ENCODE peak calls at places on chromosome 21, in seven cellular contexts. A is tibial nerve, N is GM12865, X is kidney epithelial cell, L is breast epithelium, M is coronary artery, S is lung. T is an unnamed sample.

GRCh38 chr21:22516230-22516629 is 1518.0 kb downstream of the NCAM2 start:
- DNase-seq in M (no peak), S (no peak), X (no peak), A (no peak), N (no peak), L (no peak), T (no peak)

GRCh38 chr21:38346286-38346685 is 89.5 kb downstream of the KCNJ15 start:
- DNase-seq in M (peak), X (no peak), L (no peak), N (no peak), A (no peak), S (no peak), T (no peak)

GRCh38 chr21:32411366-32412161 is 942 bp upstream of the EVA1C start:
- DNase-seq in A (peak), M (peak), S (peak), X (no peak), L (peak), N (no peak), T (no peak)

GRCh38 chr21:28337319-28337718 is 655.4 kb downstream of the LTN1 start:
- DNase-seq in N (peak), A (no peak), L (no peak), S (no peak), X (no peak), M (no peak), T (peak)

GRCh38 chr21:18549214-18549905 is 145.8 kb upstream of the TMPRSS15 start:
- DNase-seq in M (no peak), A (no peak), S (no peak), L (no peak), X (no peak), N (no peak), T (no peak)

GRCh38 chr21:33981341-33982101 is 65.9 kb upstream of the ATP5PO start:
- DNase-seq in L (no peak), N (no peak), X (no peak), S (no peak), M (peak), A (no peak), T (no peak)

GRCh38 chr21:39712976-39713375 is 32.0 kb upstream of the IGSF5 start:
- DNase-seq in X (no peak), A (no peak), S (no peak), L (no peak), N (no peak), M (no peak), T (no peak)

GRCh38 chr21:37560385-37560784 is 193.8 kb downstream of the DYRK1A start:
- DNase-seq in X (no peak), L (no peak), N (no peak), S (no peak), M (no peak), A (no peak), T (no peak)

GRCh38 chr21:46325073-46325912 is 1.3 kb downstream of the PCNT start:
- DNase-seq in S (peak), X (no peak), A (no peak), L (peak), N (peak), M (no peak), T (peak)

GRCh38 chr21:31222142-31222541 is 121.9 kb downstream of the TIAM1 start:
- DNase-seq in X (no peak), M (no peak), S (no peak), N (no peak), L (no peak), A (no peak), T (no peak)

GRCh38 chr21:27076035-27076434 is 109.1 kb upstream of the ADAMTS5 start:
- DNase-seq in A (no peak), L (no peak), M (no peak), X (no peak), N (no peak), S (no peak), T (no peak)

GRCh38 chr21:43912910-43913309 is 47.9 kb downstream of the AGPAT3 start:
- DNase-seq in M (no peak), N (no peak), L (no peak), S (no peak), A (no peak), X (no peak), T (no peak)

GRCh38 chr21:46457801-46458314 is 833 bp upstream of the DIP2A start:
- DNase-seq in L (no peak), A (no peak), S (no peak), X (no peak), N (peak), M (no peak), T (no peak)

GRCh38 chr21:41477641-41478318 is 30.2 kb downstream of the TMPRSS2 start:
- DNase-seq in A (no peak), L (peak), M (no peak), N (no peak), X (no peak), S (no peak), T (no peak)

GRCh38 chr21:45248893-45249381 is 38.8 kb downstream of the POFUT2 start:
- DNase-seq in N (no peak), A (no peak), S (no peak), M (peak), L (peak), X (no peak), T (no peak)

GRCh38 chr21:45249626-45250025 is 38.1 kb downstream of the POFUT2 start:
- DNase-seq in S (no peak), L (no peak), M (peak), N (no peak), X (no peak), A (no peak), T (no peak)

GRCh38 chr21:45246535-45247320 is 41.0 kb downstream of the POFUT2 start:
- DNase-seq in M (peak), L (no peak), A (no peak), X (no peak), N (no peak), S (no peak), T (no peak)

GRCh38 chr21:45250272-45250671 is 37.4 kb downstream of the POFUT2 start:
- DNase-seq in N (no peak), A (no peak), M (no peak), L (no peak), X (no peak), S (no peak), T (no peak)

DNA sequence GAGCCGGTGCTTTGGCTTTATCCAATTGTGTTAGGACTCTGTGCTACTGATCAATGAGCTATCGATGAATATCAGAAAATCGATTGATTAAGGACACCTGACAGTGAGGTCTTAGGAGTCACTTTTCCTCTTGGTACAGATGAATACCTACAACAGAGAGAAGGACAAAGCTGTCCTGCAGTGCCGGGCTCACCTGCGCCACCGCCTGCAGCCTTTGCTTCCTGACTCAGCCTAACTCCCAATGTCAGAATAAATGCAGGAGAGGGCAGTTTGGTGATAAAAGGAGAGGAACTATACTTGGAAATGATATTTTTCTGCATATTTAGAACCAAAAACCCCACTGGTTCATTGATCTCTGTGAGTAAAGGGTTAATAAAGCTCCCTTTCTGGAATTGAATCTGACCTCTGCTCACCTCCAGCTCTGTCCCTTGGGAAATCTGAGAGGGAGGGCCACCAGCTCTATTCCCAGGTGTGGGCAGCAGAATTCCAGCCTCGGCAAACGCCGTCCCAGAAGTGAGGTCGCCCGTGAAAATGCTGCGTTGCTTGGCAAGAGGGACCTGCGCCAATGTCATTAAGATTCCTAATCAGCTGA is 39.3 kb downstream of the POFUT2 start:
- DNase-seq in S (no peak), X (no peak), L (peak), N (no peak), A (no peak), M (no peak), T (no peak)
- H3K4me3 ChIP-seq in S (no peak), X (no peak), L (peak), N (no peak), A (peak), M (peak), T (no peak)

DNA sequence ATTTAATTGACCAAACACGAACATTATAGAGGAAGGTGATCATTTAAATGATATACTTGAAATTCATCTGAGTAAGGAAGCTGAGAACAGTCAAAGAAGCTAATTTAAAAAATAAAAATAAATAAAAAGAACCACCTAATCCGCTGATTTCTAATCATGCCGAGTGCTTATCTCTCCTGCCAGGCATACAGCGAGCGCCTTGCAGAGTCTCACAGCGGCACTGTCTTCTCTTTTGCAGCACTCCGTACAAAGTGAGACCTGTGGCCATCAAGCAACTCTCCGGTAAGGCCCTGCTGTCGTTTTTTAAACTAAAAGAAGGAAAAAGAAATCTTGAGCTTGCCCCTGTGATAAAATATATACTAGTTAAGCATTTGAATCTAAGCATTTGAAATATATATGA is 45.3 kb downstream of the PDE9A start:
- DNase-seq in A (no peak), L (no peak), S (no peak), M (no peak), N (no peak), X (no peak), T (no peak)
- TF ChIP-seq CTCF in A (no peak), L (no peak), S (no peak), M (no peak), N (no peak), X (no peak), T (no peak)

DNA sequence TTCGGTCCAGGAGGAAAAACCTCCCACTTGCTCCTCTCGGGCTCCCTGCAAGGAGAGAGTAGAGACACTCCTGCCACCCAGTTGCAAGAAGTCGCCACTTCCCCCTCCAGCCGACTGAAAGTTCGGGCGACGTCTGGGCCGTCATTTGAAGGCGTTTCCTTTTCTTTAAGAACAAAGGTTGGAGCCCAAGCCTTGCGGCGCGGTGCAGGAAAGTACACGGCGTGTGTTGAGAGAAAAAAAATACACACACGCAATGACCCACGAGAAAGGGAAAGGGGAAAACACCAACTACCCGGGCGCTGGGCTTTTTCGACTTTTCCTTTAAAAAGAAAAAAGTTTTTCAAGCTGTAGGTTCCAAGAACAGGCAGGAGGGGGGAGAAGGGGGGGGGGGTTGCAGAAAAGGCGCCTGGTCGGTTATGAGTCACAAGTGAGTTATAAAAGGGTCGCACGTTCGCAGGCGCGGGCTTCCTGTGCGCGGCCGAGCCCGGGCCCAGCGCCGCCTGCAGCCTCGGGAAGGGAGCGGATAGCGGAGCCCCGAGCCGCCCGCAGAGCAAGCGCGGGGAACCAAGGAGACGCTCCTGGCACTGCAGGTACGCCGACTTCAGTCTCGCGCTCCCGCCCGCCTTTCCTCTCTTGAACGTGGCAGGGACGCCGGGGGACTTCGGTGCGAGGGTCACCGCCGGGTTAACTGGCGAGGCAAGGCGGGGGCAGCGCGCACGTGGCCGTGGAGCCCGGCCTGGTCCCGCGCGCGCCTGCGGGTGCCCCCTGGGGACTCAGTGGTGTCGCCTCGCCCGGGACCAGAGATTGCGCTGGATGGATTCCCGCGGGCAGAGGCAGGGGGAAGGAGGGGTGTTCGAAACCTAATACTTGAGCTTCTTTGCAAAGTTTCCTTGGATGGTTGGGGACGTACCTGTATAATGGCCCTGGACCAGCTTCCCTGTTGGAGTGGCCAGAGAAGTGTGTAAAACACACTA is 45.3 kb downstream of the MRPL39 start:
- DNase-seq in A (no peak), M (peak), N (peak), L (no peak), S (peak), X (no peak), T (no peak)
- H3K4me3 ChIP-seq in A (peak), M (peak), N (peak), L (peak), S (peak), X (peak), T (no peak)

GRCh38 chr21:15039607-15040299 is 25.0 kb downstream of the NRIP1 start:
- DNase-seq in M (no peak), S (no peak), L (no peak), X (no peak), N (no peak), A (no peak), T (no peak)

GRCh38 chr21:15034126-15034848 is 30.5 kb downstream of the NRIP1 start:
- DNase-seq in X (no peak), M (no peak), S (no peak), A (no peak), L (no peak), N (no peak), T (no peak)

GRCh38 chr21:15037095-15037730 is 27.6 kb downstream of the NRIP1 start:
- DNase-seq in N (no peak), S (no peak), M (no peak), A (no peak), L (no peak), X (no peak), T (no peak)

GRCh38 chr21:15036189-15036588 is 28.6 kb downstream of the NRIP1 start:
- DNase-seq in L (no peak), N (no peak), A (no peak), X (no peak), M (no peak), S (no peak), T (no peak)

GRCh38 chr21:15037894-15038293 is 26.9 kb downstream of the NRIP1 start:
- DNase-seq in X (no peak), M (no peak), N (no peak), L (no peak), A (no peak), S (no peak), T (no peak)
- TF ChIP-seq CTCF in X (no peak), M (no peak), N (no peak), L (no peak), A (no peak), S (no peak), T (no peak)

GRCh38 chr21:36384885-36385232 is 333 bp upstream of the CHAF1B start:
- DNase-seq in A (no peak), X (no peak), N (no peak), S (no peak), L (no peak), M (no peak), T (no peak)
- H3K4me3 ChIP-seq in A (peak), X (no peak), N (peak), S (no peak), L (peak), M (peak), T (peak)

T was measured in LNCaP clone FGC.